ENCODE peak calls at places on chromosomes 5 and 9, in four cellular contexts. One of them, this sample, is unnamed.

GRCh38 chr9:35795701-35796100 is 4.3 kb downstream of the NPR2 start:
- DNase-seq in GM12878: no peak
- DNase-seq in H1: no peak
- DNase-seq in K562: no peak
- DNase-seq in this sample: no peak

GRCh38 chr5:137743031-137743640 is 7.2 kb upstream of the KLHL3 start:
- DNase-seq in K562: peak; percentile 35
- DNase-seq in GM12878: no peak
- DNase-seq in H1: peak; percentile 49
- DNase-seq in this sample: peak; percentile 77

GRCh38 chr5:10595678-10596309 is 31.9 kb downstream of the ANKRD33B start:
- DNase-seq in GM12878: no peak
- DNase-seq in K562: no peak
- DNase-seq in H1: no peak
- DNase-seq in this sample: peak; percentile 24

GRCh38 chr5:14413331-14413750 is 168.3 kb upstream of the OTULINL start:
- DNase-seq in H1: no peak
- DNase-seq in GM12878: no peak
- DNase-seq in K562: no peak
- DNase-seq in this sample: no peak

GRCh38 chr5:38715671-38716070 is 130.1 kb upstream of the OSMR start:
- DNase-seq in GM12878: no peak
- DNase-seq in H1: no peak
- DNase-seq in K562: no peak
- DNase-seq in this sample: peak; percentile 14

GRCh38 chr5:138901716-138902115 is 26.6 kb upstream of the LRRTM2 start:
- DNase-seq in GM12878: no peak
- DNase-seq in K562: no peak
- DNase-seq in H1: no peak
- DNase-seq in this sample: no peak

GRCh38 chr9:21974230-21974541 is 20.0 kb downstream of the CDKN2A start:
- DNase-seq in K562: no peak
- DNase-seq in GM12878: no peak
- DNase-seq in H1: no peak
- DNase-seq in this sample: no peak

GRCh38 chr9:128845186-128845931 is 15.8 kb upstream of the SPOUT1 start:
- DNase-seq in K562: peak; percentile 92
- DNase-seq in H1: no peak
- DNase-seq in GM12878: no peak
- DNase-seq in this sample: peak; percentile 50

GRCh38 chr5:40826778-40827478 is 8.1 kb downstream of the RPL37 start:
- DNase-seq in K562: no peak
- DNase-seq in H1: no peak
- DNase-seq in GM12878: no peak
- DNase-seq in this sample: no peak

GRCh38 chr9:137272241-137273094 is 5.1 kb upstream of the TOR4A start:
- DNase-seq in GM12878: no peak
- DNase-seq in K562: no peak
- DNase-seq in H1: no peak
- DNase-seq in this sample: no peak

GRCh38 chr5:89584339-89584956 is 701.5 kb upstream of the MEF2C start:
- DNase-seq in H1: no peak
- DNase-seq in GM12878: no peak
- DNase-seq in K562: no peak
- DNase-seq in this sample: no peak

GRCh38 chr5:96716716-96717115 is 54.5 kb downstream of the CAST start:
- DNase-seq in K562: no peak
- DNase-seq in H1: no peak
- DNase-seq in GM12878: no peak
- DNase-seq in this sample: no peak

GRCh38 chr9:129237195-129237611 is 59.1 kb upstream of the IER5L start:
- DNase-seq in H1: no peak
- DNase-seq in K562: peak; percentile 46
- DNase-seq in GM12878: no peak
- DNase-seq in this sample: no peak

GRCh38 chr5:111707624-111708165 is 49.3 kb downstream of the NREP start:
- DNase-seq in H1: no peak
- DNase-seq in K562: no peak
- DNase-seq in GM12878: no peak
- DNase-seq in this sample: no peak

GRCh38 chr9:129113645-129114304 is 2.6 kb downstream of the PTPA start:
- DNase-seq in GM12878: no peak
- DNase-seq in H1: no peak
- DNase-seq in K562: no peak
- DNase-seq in this sample: no peak

GRCh38 chr5:76606665-76607064 is 16.5 kb downstream of the F2RL2 start:
- DNase-seq in H1: no peak
- DNase-seq in K562: no peak
- DNase-seq in GM12878: no peak
- DNase-seq in this sample: no peak

GRCh38 chr5:170885281-170885680 is 23.5 kb downstream of the RANBP17 start:
- DNase-seq in K562: no peak
- DNase-seq in GM12878: no peak
- DNase-seq in H1: no peak
- DNase-seq in this sample: no peak

GRCh38 chr9:107213561-107214028 is 69.5 kb upstream of the RAD23B start:
- DNase-seq in GM12878: peak; percentile 76
- DNase-seq in H1: no peak
- DNase-seq in K562: no peak
- DNase-seq in this sample: peak; percentile 78

GRCh38 chr9:5971740-5972139 is 43.7 kb downstream of the RANBP6 start:
- DNase-seq in H1: no peak
- DNase-seq in K562: no peak
- DNase-seq in GM12878: no peak
- DNase-seq in this sample: no peak

GRCh38 chr5:128446-128845 is 36.5 kb downstream of the PLEKHG4B start:
- DNase-seq in K562: no peak
- DNase-seq in H1: no peak
- DNase-seq in GM12878: no peak
- DNase-seq in this sample: no peak

GRCh38 chr9:99180199-99180598 is 41.5 kb downstream of the ALG2 start:
- DNase-seq in H1: no peak
- DNase-seq in GM12878: no peak
- DNase-seq in K562: no peak
- DNase-seq in this sample: no peak

GRCh38 chr9:5712651-5713360 is 83.9 kb downstream of the RIC1 start:
- DNase-seq in H1: no peak
- DNase-seq in GM12878: no peak
- DNase-seq in K562: no peak
- DNase-seq in this sample: peak; percentile 31

GRCh38 chr5:163612358-163613149 is 107.1 kb downstream of the MAT2B start:
- DNase-seq in K562: no peak
- DNase-seq in H1: no peak
- DNase-seq in GM12878: no peak
- DNase-seq in this sample: no peak

GRCh38 chr5:171311698-171312083 is 2.6 kb downstream of the TLX3 start:
- DNase-seq in K562: no peak
- DNase-seq in GM12878: no peak
- DNase-seq in H1: peak; percentile 56
- DNase-seq in this sample: no peak

GRCh38 chr9:96553070-96553469 is 66.6 kb downstream of the CDC14B start:
- DNase-seq in H1: no peak
- DNase-seq in GM12878: no peak
- DNase-seq in K562: no peak
- DNase-seq in this sample: no peak

GRCh38 chr5:36875789-36876388 is 680 bp upstream of the NIPBL start:
- DNase-seq in H1: peak; percentile 68
- DNase-seq in GM12878: peak; percentile 46
- DNase-seq in K562: peak; percentile 74
- DNase-seq in this sample: peak; percentile 59

GRCh38 chr5:83955916-83956315 is 235.3 kb upstream of the HAPLN1 start:
- DNase-seq in GM12878: no peak
- DNase-seq in H1: no peak
- DNase-seq in K562: no peak
- DNase-seq in this sample: no peak

GRCh38 chr9:136852664-136853595 is 784 bp downstream of the MAMDC4 start:
- DNase-seq in GM12878: no peak
- DNase-seq in K562: no peak
- DNase-seq in H1: peak; percentile 48
- DNase-seq in this sample: no peak

GRCh38 chr9:120909904-120910303 is 16.7 kb downstream of the TRAF1 start:
- DNase-seq in GM12878: no peak
- DNase-seq in K562: no peak
- DNase-seq in H1: no peak
- DNase-seq in this sample: no peak

GRCh38 chr5:109853362-109853761 is 163.6 kb downstream of the MAN2A1 start:
- DNase-seq in H1: no peak
- DNase-seq in GM12878: no peak
- DNase-seq in K562: no peak
- DNase-seq in this sample: no peak

GRCh38 chr5:79258801-79259200 is 22.9 kb downstream of the JMY start:
- DNase-seq in H1: no peak
- DNase-seq in GM12878: no peak
- DNase-seq in K562: no peak
- DNase-seq in this sample: no peak

GRCh38 chr5:79256563-79256962 is 20.6 kb downstream of the JMY start:
- DNase-seq in H1: no peak
- DNase-seq in GM12878: no peak
- DNase-seq in K562: no peak
- DNase-seq in this sample: no peak

GRCh38 chr5:79257314-79257713 is 21.4 kb downstream of the JMY start:
- DNase-seq in H1: no peak
- DNase-seq in GM12878: no peak
- DNase-seq in K562: no peak
- DNase-seq in this sample: no peak

GRCh38 chr5:79259383-79259782 is 23.5 kb downstream of the JMY start:
- DNase-seq in GM12878: no peak
- DNase-seq in H1: no peak
- DNase-seq in K562: no peak
- DNase-seq in this sample: no peak

GRCh38 chr5:79255786-79256557 is 20.0 kb downstream of the JMY start:
- DNase-seq in K562: peak; percentile 27
- DNase-seq in GM12878: no peak
- DNase-seq in H1: peak; percentile 78
- DNase-seq in this sample: peak; percentile 45
- TF ChIP-seq HDAC6 in K562: no peak
- TF ChIP-seq HDAC6 in GM12878: no peak
- TF ChIP-seq HDAC6 in H1: no peak
- TF ChIP-seq HDAC6 in this sample: no peak

GRCh38 chr5:91132552-91132951 is 250.6 kb downstream of the ARRDC3 start:
- DNase-seq in K562: no peak
- DNase-seq in H1: no peak
- DNase-seq in GM12878: peak; percentile 36
- DNase-seq in this sample: no peak

GRCh38 chr5:91130759-91131158 is 252.4 kb downstream of the ARRDC3 start:
- DNase-seq in H1: no peak
- DNase-seq in K562: no peak
- DNase-seq in GM12878: no peak
- DNase-seq in this sample: no peak

GRCh38 chr5:91127682-91128081 is 255.4 kb downstream of the ARRDC3 start:
- DNase-seq in GM12878: no peak
- DNase-seq in H1: no peak
- DNase-seq in K562: no peak
- DNase-seq in this sample: no peak

GRCh38 chr5:91128604-91129003 is 254.5 kb downstream of the ARRDC3 start:
- DNase-seq in K562: no peak
- DNase-seq in H1: no peak
- DNase-seq in GM12878: no peak
- DNase-seq in this sample: no peak

DNA sequence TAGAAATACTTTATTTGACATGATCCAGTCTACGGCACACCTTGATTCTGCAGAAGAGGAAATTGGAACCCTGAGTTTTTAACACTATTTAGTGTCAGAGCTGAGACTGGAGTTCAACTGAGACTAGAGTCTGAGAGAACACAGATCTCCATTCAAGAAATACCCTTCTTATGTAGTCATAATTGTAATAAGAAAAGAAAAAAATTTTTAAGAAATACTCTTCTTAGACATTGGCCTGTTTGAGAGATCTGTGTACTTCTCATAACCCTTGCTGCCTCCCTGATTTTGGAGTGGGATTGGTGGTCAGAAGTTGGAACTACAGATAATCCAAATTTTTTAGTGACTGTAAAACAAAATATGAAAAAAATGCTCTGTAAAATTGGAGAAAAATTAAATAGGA is 253.4 kb downstream of the ARRDC3 start:
- DNase-seq in GM12878: no peak
- DNase-seq in K562: no peak
- DNase-seq in H1: no peak
- DNase-seq in this sample: no peak
- TF ChIP-seq ATF2 in GM12878: no peak
- TF ChIP-seq ATF2 in K562: no peak
- TF ChIP-seq ATF2 in H1: no peak
- TF ChIP-seq ATF2 in this sample: no peak

GRCh38 chr9:14133394-14133793 is 180.5 kb downstream of the NFIB start:
- DNase-seq in GM12878: no peak
- DNase-seq in H1: no peak
- DNase-seq in K562: no peak
- DNase-seq in this sample: no peak
- TF ChIP-seq HDAC6 in GM12878: no peak
- TF ChIP-seq HDAC6 in H1: no peak
- TF ChIP-seq HDAC6 in K562: no peak
- TF ChIP-seq HDAC6 in this sample: no peak

GRCh38 chr9:2180171-2180570 is 165.0 kb downstream of the SMARCA2 start:
- DNase-seq in K562: no peak
- DNase-seq in H1: no peak
- DNase-seq in GM12878: no peak
- DNase-seq in this sample: no peak
- TF ChIP-seq ATF2 in K562: no peak
- TF ChIP-seq ATF2 in H1: no peak
- TF ChIP-seq ATF2 in GM12878: no peak
- TF ChIP-seq ATF2 in this sample: no peak

GRCh38 chr5:127358274-127358673 is 67.7 kb downstream of the MEGF10 start:
- DNase-seq in GM12878: no peak
- DNase-seq in K562: no peak
- DNase-seq in H1: no peak
- DNase-seq in this sample: no peak
- TF ChIP-seq HDAC6 in GM12878: no peak
- TF ChIP-seq HDAC6 in K562: no peak
- TF ChIP-seq HDAC6 in H1: no peak
- TF ChIP-seq HDAC6 in this sample: no peak

DNA sequence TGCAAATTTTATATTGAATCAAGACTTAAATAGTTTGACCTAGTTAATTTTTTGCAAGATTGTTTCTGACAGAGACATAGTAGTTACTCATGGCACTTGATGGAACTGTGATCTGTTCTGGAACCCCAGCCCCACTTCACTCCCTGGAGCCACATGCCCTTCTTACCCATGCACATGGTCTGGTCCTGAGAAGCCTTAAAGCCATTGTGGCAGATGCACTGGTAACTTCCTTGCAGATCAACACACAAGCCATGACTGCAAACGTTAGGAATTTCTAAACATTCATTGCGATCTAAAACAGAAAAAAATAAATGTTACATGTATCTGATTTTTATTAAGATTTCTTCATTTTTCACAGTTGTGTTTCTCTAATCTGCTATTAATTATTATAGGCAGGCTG is 221.2 kb downstream of the SLC12A2 start:
- DNase-seq in GM12878: no peak
- DNase-seq in K562: no peak
- DNase-seq in H1: no peak
- DNase-seq in this sample: no peak
- TF ChIP-seq ATF2 in GM12878: no peak
- TF ChIP-seq ATF2 in K562: no peak
- TF ChIP-seq ATF2 in H1: no peak
- TF ChIP-seq ATF2 in this sample: no peak

GRCh38 chr9:111067472-111067871 is 29.2 kb upstream of the LPAR1 start:
- DNase-seq in K562: no peak
- DNase-seq in GM12878: no peak
- DNase-seq in H1: no peak
- DNase-seq in this sample: no peak
- TF ChIP-seq HDAC6 in K562: no peak
- TF ChIP-seq HDAC6 in GM12878: no peak
- TF ChIP-seq HDAC6 in H1: no peak
- TF ChIP-seq HDAC6 in this sample: no peak